ENCODE peak calls at places on chromosomes 12 and 14, in nine cellular contexts. V is upper lobe of right lung, O is AG04450, B is left lung, H is Panc1, N is heart left ventricle, T is right atrium auricular region, U is neural progenitor cell, P is cardiac muscle cell. Q is an unnamed sample.
A peak's percentile ranks its signal among the peaks of the same experiment; 100 is the strongest.

GRCh38 chr14:77186911-77187648 is 5.5 kb downstream of the TMEM63C start:
- DNase-seq in V (no peak), O (no peak), B (peak; percentile 36), H (no peak), N (no peak), T (no peak), U (peak; percentile 64), P (peak; percentile 22), Q (no peak)

GRCh38 chr12:1790470-1790869 is 29.9 kb upstream of the LRTM2 start:
- DNase-seq in V (no peak), O (no peak), B (no peak), H (no peak), N (no peak), T (no peak), U (no peak), P (no peak), Q (no peak)

GRCh38 chr14:92603309-92604257 is 90.0 kb downstream of the RIN3 start:
- DNase-seq in V (peak; percentile 77), O (peak; percentile 63), B (no peak), H (no peak), N (peak; percentile 74), T (no peak), U (peak; percentile 52), P (peak; percentile 46), Q (peak; percentile 40)

GRCh38 chr12:45017916-45018315 is 33.0 kb downstream of the DBX2 start:
- DNase-seq in V (no peak), O (no peak), B (no peak), H (no peak), N (no peak), T (no peak), U (no peak), P (no peak), Q (no peak)

GRCh38 chr12:126930234-126930633 is 1336.7 kb upstream of the TMEM132C start:
- DNase-seq in V (no peak), O (no peak), B (no peak), H (no peak), N (no peak), T (no peak), U (no peak), P (no peak), Q (no peak)

GRCh38 chr14:22531451-22532344 is 57.3 kb downstream of the DAD1 start:
- DNase-seq in V (no peak), O (no peak), B (no peak), H (no peak), N (no peak), T (no peak), U (no peak), P (no peak), Q (no peak)

GRCh38 chr14:61927521-61927920 is 165.3 kb downstream of the SNAPC1 start:
- DNase-seq in V (no peak), O (peak; percentile 55), B (no peak), H (no peak), N (no peak), T (no peak), U (peak; percentile 6), P (no peak), Q (no peak)

GRCh38 chr12:131565256-131566005 is 145.5 kb upstream of the SFSWAP start:
- DNase-seq in V (no peak), O (no peak), B (no peak), H (no peak), N (no peak), T (no peak), U (peak; percentile 42), P (no peak), Q (no peak)

GRCh38 chr12:63967781-63968180 is 123.3 kb downstream of the SRGAP1 start:
- DNase-seq in V (no peak), O (no peak), B (no peak), H (no peak), N (no peak), T (no peak), U (no peak), P (no peak), Q (no peak)

GRCh38 chr12:15984097-15984800 is 73.1 kb downstream of the DERA start:
- DNase-seq in V (no peak), O (no peak), B (no peak), H (no peak), N (no peak), T (no peak), U (no peak), P (no peak), Q (no peak)

GRCh38 chr12:57864811-57865751 is 18.6 kb upstream of the CTDSP2 start:
- DNase-seq in V (peak; percentile 93), O (no peak), B (peak; percentile 81), H (no peak), N (peak; percentile 88), T (peak; percentile 83), U (peak; percentile 67), P (peak; percentile 65), Q (peak; percentile 83)

GRCh38 chr12:122121341-122122192 is 43.0 kb downstream of the MLXIP start:
- DNase-seq in V (no peak), O (no peak), B (no peak), H (no peak), N (peak; percentile 7), T (no peak), U (peak; percentile 0), P (no peak), Q (peak; percentile 6)

GRCh38 chr12:84822541-84822940 is 90.1 kb downstream of the SLC6A15 start:
- DNase-seq in V (no peak), O (peak; percentile 11), B (no peak), H (no peak), N (no peak), T (no peak), U (no peak), P (no peak), Q (no peak)

DNA sequence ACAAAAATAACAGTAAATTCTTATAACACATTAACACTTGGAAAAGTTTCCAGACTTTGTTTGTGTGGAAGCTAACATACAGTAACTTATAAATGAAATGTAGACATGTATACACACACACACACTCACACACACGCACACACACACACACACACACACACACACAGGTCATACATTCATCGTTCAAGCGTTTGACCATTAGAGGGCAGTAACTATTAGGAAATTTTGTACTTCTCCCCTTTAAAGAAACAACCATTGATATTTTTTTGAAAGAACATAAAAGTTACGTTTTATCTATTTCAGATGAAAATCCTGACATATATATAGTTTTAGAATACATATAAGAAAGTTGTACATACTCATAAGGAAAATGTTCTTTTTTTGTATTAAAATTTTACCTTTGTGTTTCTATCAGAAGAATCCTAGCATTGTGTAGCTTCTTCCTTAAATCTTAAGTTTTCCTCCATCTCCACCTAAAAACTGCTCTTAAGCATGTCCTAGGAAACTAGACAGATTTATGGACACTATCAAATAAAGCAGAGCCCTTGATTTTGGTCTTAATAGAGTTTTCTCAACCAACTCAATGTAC is 29.0 kb downstream of the PTPRQ start:
- DNase-seq in V (no peak), O (peak; percentile 41), B (no peak), H (peak; percentile 2), N (no peak), T (no peak), U (peak; percentile 61), P (peak; percentile 52), Q (no peak)
- TF ChIP-seq CTCF in V (peak; percentile 28), O (peak; percentile 66), B (no peak), H (peak; percentile 52), N (peak; percentile 31), T (peak; percentile 35), U (peak; percentile 71), P (peak; percentile 58), Q (peak; percentile 50)

GRCh38 chr14:57492859-57493258 is 798 bp downstream of the CCDC198 start:
- DNase-seq in V (no peak), O (no peak), B (no peak), H (no peak), N (no peak), T (no peak), U (no peak), P (no peak), Q (no peak)

GRCh38 chr14:57487771-57488170 is 5.9 kb downstream of the CCDC198 start:
- DNase-seq in V (no peak), O (no peak), B (no peak), H (no peak), N (no peak), T (no peak), U (no peak), P (no peak), Q (no peak)

GRCh38 chr14:57485635-57486034 is 8.0 kb downstream of the CCDC198 start:
- DNase-seq in V (no peak), O (no peak), B (no peak), H (no peak), N (no peak), T (no peak), U (no peak), P (no peak), Q (no peak)

GRCh38 chr14:57486767-57487379 is 6.8 kb downstream of the CCDC198 start:
- DNase-seq in V (no peak), O (peak; percentile 6), B (no peak), H (no peak), N (no peak), T (no peak), U (peak; percentile 72), P (peak; percentile 58), Q (no peak)
- H3K27me3 ChIP-seq in V (no peaks in the 10 kb centered on the region), O (no peaks in the 10 kb centered on the region), B (no peaks in the 10 kb centered on the region), H (no peaks in the 10 kb centered on the region), N (no peaks in the 10 kb centered on the region), T (no peaks in the 10 kb centered on the region), U (no peaks in the 10 kb centered on the region), P (peaks cover 22% of the 10 kb centered on the region), Q (peaks cover 8% of the 10 kb centered on the region)

GRCh38 chr14:50530794-50531193 is 1.6 kb downstream of the MAP4K5 start:
- DNase-seq in V (no peak), O (no peak), B (no peak), H (no peak), N (no peak), T (no peak), U (no peak), P (no peak), Q (no peak)
- H3K4me3 ChIP-seq in V (peak overlapping the region; percentile 96), O (peak overlapping the region; percentile 80), B (peak overlapping the region; percentile 91), H (peak overlapping the region; percentile 68), N (peak overlapping the region; percentile 90), T (no peak overlapping the region), U (peak overlapping the region; percentile 91), P (peak overlapping the region; percentile 95), Q (peak overlapping the region; percentile 90)

GRCh38 chr12:49673446-49674317 is 33.5 kb downstream of the FMNL3 start:
- DNase-seq in V (peak; percentile 91), O (peak; percentile 88), B (peak; percentile 90), H (no peak), N (peak; percentile 96), T (peak; percentile 95), U (peak; percentile 93), P (peak; percentile 89), Q (peak; percentile 92)
- TF ChIP-seq CTCF in V (peak; percentile 48), O (peak; percentile 46), B (peak; percentile 32), H (no peak), N (peak; percentile 42), T (no peak), U (peak; percentile 24), P (peak; percentile 23), Q (peak; percentile 76)

DNA sequence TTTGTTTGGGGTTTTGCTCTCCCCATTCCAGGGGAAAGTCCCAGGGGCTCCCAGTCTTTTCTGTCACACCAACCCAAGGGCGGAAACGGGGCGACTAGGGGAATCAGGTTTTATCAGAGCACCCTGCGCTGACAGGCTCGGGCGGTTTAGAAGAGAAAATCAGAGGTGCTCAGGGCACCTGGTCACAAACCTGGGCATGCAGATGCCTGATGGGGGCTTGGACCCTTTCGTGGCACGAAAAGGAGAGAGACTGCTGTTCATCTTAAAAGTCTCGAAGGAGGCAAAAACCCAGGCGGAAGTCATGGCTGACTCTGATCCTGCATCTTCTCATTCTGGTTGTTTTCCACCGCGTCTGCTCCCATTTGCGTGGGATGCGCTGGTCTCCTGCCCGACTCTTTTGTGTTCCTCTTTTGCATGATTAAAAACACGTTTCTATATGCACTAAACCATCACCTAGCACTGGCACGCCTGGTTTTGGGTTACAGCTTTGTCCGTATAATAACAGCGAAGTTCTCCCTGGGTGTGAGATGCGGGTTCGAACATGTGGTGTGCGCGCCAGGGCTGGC is 13.2 kb downstream of the OTX2 start:
- DNase-seq in V (no peak), O (no peak), B (no peak), H (no peak), N (no peak), T (no peak), U (no peak), P (no peak), Q (no peak)
- H3K27me3 ChIP-seq in V (peaks cover 98% of the 10 kb centered on the region), O (peaks cover 75% of the 10 kb centered on the region), B (peaks cover 91% of the 10 kb centered on the region), H (no peaks in the 10 kb centered on the region), N (peaks cover 100% of the 10 kb centered on the region), T (peaks cover 32% of the 10 kb centered on the region), U (peaks cover 63% of the 10 kb centered on the region), P (peaks cover 94% of the 10 kb centered on the region), Q (peaks cover 100% of the 10 kb centered on the region)

Q was measured in left ventricle myocardium inferior.